ENCODE peak calls at places on chromosome 4, in ten cellular contexts. S is activated CD8-positive, alpha-beta memory T cell treated with anti-CD3 and anti-CD28 coated beads for 1 hour; U is amniotic stem cell; Q is mesenchymal stem cell; F is colonic mucosa; W is NCI-H1417 treated with DMSO at 0.1 percent for 48 hours; X is stimulated activated naive CD8-positive, alpha-beta T cell treated with anti-CD3 and anti-CD28 coated beads, Interleukin-15, Interleukin-2, amounts not matched to agents 100 U/mL and 50 U/mL, for 24 hours; B is activated naive CD4-positive, alpha-beta T cell treated with anti-CD3 and anti-CD28 coated beads, Interleukin-2, amount 10 ng/mL, durations not matched to agents 7 days and 5 days; E is CD8-positive, alpha-beta T cell; N is OCI-LY7. O is an unnamed sample.

GRCh38 chr4:93072292-93072691 is 756.3 kb upstream of the ATOH1 start:
- DNase-seq in Q (no peak), S (no peak), X (no peak), U (no peak), F (no peak), E (no peak), N (no peak), B (no peak), W (no peak), O (no peak)

GRCh38 chr4:54066718-54067129 is 2.3 kb upstream of the CHIC2 start:
- DNase-seq in E (no peak), Q (no peak), F (peak), U (no peak), X (no peak), S (no peak), B (no peak), N (no peak), W (no peak), O (no peak)

GRCh38 chr4:185290656-185291055 is 81.3 kb downstream of the SNX25 start:
- DNase-seq in E (no peak), F (no peak), N (no peak), U (no peak), B (no peak), Q (no peak), S (no peak), X (no peak), W (no peak), O (no peak)

GRCh38 chr4:86543560-86544312 is 50.4 kb upstream of the PTPN13 start:
- DNase-seq in U (no peak), S (no peak), E (no peak), N (no peak), F (no peak), B (no peak), X (no peak), W (no peak), Q (peak), O (no peak)

GRCh38 chr4:141463678-141464077 is 172.7 kb upstream of the IL15 start:
- DNase-seq in B (no peak), N (no peak), U (no peak), X (no peak), S (no peak), Q (no peak), F (no peak), E (no peak), W (no peak), O (no peak)

GRCh38 chr4:87414806-87415205 is 7.6 kb upstream of the NUDT9 start:
- DNase-seq in S (no peak), W (no peak), F (no peak), B (no peak), U (no peak), X (no peak), E (no peak), Q (no peak), N (no peak), O (no peak)

GRCh38 chr4:55866973-55867574 is 13.6 kb downstream of the EXOC1 start:
- DNase-seq in W (peak), X (no peak), F (no peak), S (no peak), U (peak), N (peak), E (no peak), B (peak), Q (peak), O (no peak)

GRCh38 chr4:7649741-7650531 is 215.2 kb upstream of the PSAPL1 start:
- DNase-seq in F (no peak), Q (peak), N (peak), B (peak), X (peak), S (peak), U (peak), W (no peak), E (peak), O (peak)

GRCh38 chr4:11468901-11469300 is 40.2 kb upstream of the HS3ST1 start:
- DNase-seq in Q (no peak), X (no peak), N (no peak), S (no peak), U (no peak), W (no peak), F (peak), E (no peak), B (no peak), O (no peak)

GRCh38 chr4:25970691-25971427 is 56.8 kb downstream of the SMIM20 start:
- DNase-seq in W (no peak), S (no peak), X (no peak), F (peak), B (no peak), N (no peak), E (no peak), U (no peak), Q (peak), O (no peak)

GRCh38 chr4:173528378-173529321 is 1.4 kb downstream of the HAND2 start:
- DNase-seq in E (no peak), U (no peak), N (no peak), X (no peak), B (no peak), W (peak), Q (peak), S (no peak), F (no peak), O (no peak)

GRCh38 chr4:115090483-115091075 is 22.8 kb downstream of the NDST4 start:
- DNase-seq in Q (peak), W (peak), X (no peak), N (peak), S (no peak), B (no peak), F (no peak), E (no peak), U (peak), O (no peak)

GRCh38 chr4:73028621-73029020 is 40.9 kb downstream of the COX18 start:
- DNase-seq in Q (no peak), X (no peak), W (no peak), B (no peak), F (no peak), U (no peak), N (no peak), E (no peak), S (no peak), O (no peak)

GRCh38 chr4:162350331-162350730 is 186.5 kb upstream of the FSTL5 start:
- DNase-seq in S (no peak), F (no peak), N (no peak), U (no peak), W (no peak), Q (no peak), B (no peak), E (no peak), X (no peak), O (no peak)

GRCh38 chr4:108814327-108814726 is 51.5 kb upstream of the ETNPPL start:
- DNase-seq in E (no peak), S (no peak), X (no peak), B (no peak), W (no peak), Q (no peak), U (no peak), N (no peak), F (no peak), O (no peak)

GRCh38 chr4:8848507-8849265 is 23.0 kb downstream of the HMX1 start:
- DNase-seq in N (no peak), F (no peak), B (peak), U (no peak), W (no peak), S (no peak), Q (no peak), E (no peak), X (no peak), O (no peak)

GRCh38 chr4:33482773-33483172 is 2761.5 kb downstream of the ARAP2 start:
- DNase-seq in F (peak), X (no peak), U (no peak), W (no peak), E (no peak), B (no peak), N (no peak), S (no peak), Q (no peak), O (no peak)

GRCh38 chr4:4524364-4524763 is 17.5 kb downstream of the STX18 start:
- DNase-seq in Q (peak), F (no peak), N (peak), X (peak), U (no peak), B (peak), E (no peak), S (no peak), W (no peak), O (peak)

GRCh38 chr4:102324725-102325124 is 20.6 kb downstream of the SLC39A8 start:
- DNase-seq in Q (no peak), B (no peak), W (no peak), N (no peak), S (no peak), X (no peak), E (no peak), F (no peak), U (no peak), O (no peak)

GRCh38 chr4:143287571-143287923 is 49.1 kb upstream of the GAB1 start:
- DNase-seq in Q (no peak), S (no peak), U (no peak), F (no peak), B (no peak), X (no peak), W (no peak), E (no peak), N (peak), O (no peak)

GRCh38 chr4:13642576-13642975 is 15.1 kb upstream of the BOD1L1 start:
- DNase-seq in E (no peak), F (no peak), X (no peak), B (no peak), U (no peak), S (no peak), N (no peak), W (no peak), Q (peak), O (no peak)

GRCh38 chr4:20127626-20128025 is 124.1 kb upstream of the SLIT2 start:
- DNase-seq in N (no peak), W (no peak), B (no peak), X (no peak), E (no peak), F (no peak), Q (no peak), S (no peak), U (no peak), O (no peak)

GRCh38 chr4:156933633-156934258 is 37.9 kb downstream of the PDGFC start:
- DNase-seq in X (no peak), W (no peak), F (no peak), B (no peak), Q (peak), U (peak), S (no peak), E (no peak), N (no peak), O (no peak)

GRCh38 chr4:3519468-3520264 is 12.6 kb downstream of the LRPAP1 start:
- DNase-seq in Q (no peak), S (no peak), N (no peak), U (no peak), F (no peak), E (no peak), W (no peak), B (no peak), X (no peak), O (no peak)

GRCh38 chr4:116636917-116637316 is 448.5 kb downstream of the TRAM1L1 start:
- DNase-seq in U (no peak), Q (no peak), N (peak), B (no peak), S (no peak), E (no peak), W (no peak), X (no peak), F (no peak), O (no peak)

GRCh38 chr4:88514557-88515511 is 8.7 kb downstream of the PYURF start:
- DNase-seq in N (no peak), F (no peak), E (no peak), S (no peak), Q (no peak), U (no peak), X (no peak), W (peak), B (no peak), O (no peak)

GRCh38 chr4:124279741-124280140 is 432.8 kb downstream of the ANKRD50 start:
- DNase-seq in E (no peak), F (no peak), S (no peak), X (no peak), N (no peak), B (no peak), U (no peak), W (no peak), Q (no peak), O (no peak)

GRCh38 chr4:8860892-8861575 is 10.6 kb downstream of the HMX1 start:
- DNase-seq in N (no peak), S (no peak), W (no peak), U (no peak), Q (no peak), B (no peak), E (no peak), F (no peak), X (no peak), O (no peak)

GRCh38 chr4:70895405-70895804 is 6.8 kb upstream of the MOB1B start:
- DNase-seq in X (no peak), B (no peak), E (no peak), Q (peak), U (no peak), S (no peak), N (no peak), F (no peak), W (no peak), O (no peak)

O was measured in effector memory CD4-positive, alpha-beta T cell.